ENCODE peak calls at places on chromosomes 13 and 19, in eight cellular contexts. One of them, this sample, is unnamed.

GRCh38 chr13:43113603-43114002 is 90.2 kb downstream of the DNAJC15 start:
- DNase-seq in heart right ventricle: no peak
- DNase-seq in CD8-positive, alpha-beta T cell: no peak
- DNase-seq in AG04450: peak; percentile 26
- DNase-seq in ovary: no peak
- DNase-seq in suprapubic skin: no peak
- DNase-seq in cardiac fibroblast: no peak
- DNase-seq in fibroblast of pulmonary artery: no peak
- DNase-seq in this sample: no peak

GRCh38 chr13:43405457-43405856 is 381.3 kb downstream of the ENOX1 start:
- DNase-seq in heart right ventricle: no peak
- DNase-seq in CD8-positive, alpha-beta T cell: no peak
- DNase-seq in AG04450: peak; percentile 8
- DNase-seq in ovary: no peak
- DNase-seq in suprapubic skin: no peak
- DNase-seq in cardiac fibroblast: peak; percentile 34
- DNase-seq in fibroblast of pulmonary artery: peak; percentile 67
- DNase-seq in this sample: no peak

GRCh38 chr13:44573071-44573470 is 3.1 kb downstream of the TSC22D1 start:
- DNase-seq in heart right ventricle: no peak
- DNase-seq in CD8-positive, alpha-beta T cell: no peak
- DNase-seq in AG04450: no peak
- DNase-seq in ovary: no peak
- DNase-seq in suprapubic skin: no peak
- DNase-seq in cardiac fibroblast: no peak
- DNase-seq in fibroblast of pulmonary artery: no peak
- DNase-seq in this sample: no peak

GRCh38 chr19:6743071-6743470 is 3.6 kb downstream of the TRIP10 start:
- DNase-seq in heart right ventricle: no peak
- DNase-seq in CD8-positive, alpha-beta T cell: no peak
- DNase-seq in AG04450: no peak
- DNase-seq in ovary: no peak
- DNase-seq in suprapubic skin: no peak
- DNase-seq in cardiac fibroblast: no peak
- DNase-seq in fibroblast of pulmonary artery: no peak
- DNase-seq in this sample: no peak

GRCh38 chr13:107846642-107847041 is 368.7 kb downstream of the LIG4 start:
- DNase-seq in heart right ventricle: no peak
- DNase-seq in CD8-positive, alpha-beta T cell: no peak
- DNase-seq in AG04450: no peak
- DNase-seq in ovary: no peak
- DNase-seq in suprapubic skin: no peak
- DNase-seq in cardiac fibroblast: no peak
- DNase-seq in fibroblast of pulmonary artery: no peak
- DNase-seq in this sample: no peak

GRCh38 chr19:6073858-6074708 is 36.2 kb downstream of the RFX2 start:
- DNase-seq in heart right ventricle: no peak
- DNase-seq in CD8-positive, alpha-beta T cell: no peak
- DNase-seq in AG04450: no peak
- DNase-seq in ovary: peak; percentile 18
- DNase-seq in suprapubic skin: peak; percentile 63
- DNase-seq in cardiac fibroblast: no peak
- DNase-seq in fibroblast of pulmonary artery: no peak
- DNase-seq in this sample: no peak

GRCh38 chr19:29524201-29524911 is 1.4 kb upstream of the VSTM2B start:
- DNase-seq in heart right ventricle: no peak
- DNase-seq in CD8-positive, alpha-beta T cell: no peak
- DNase-seq in AG04450: no peak
- DNase-seq in ovary: no peak
- DNase-seq in suprapubic skin: no peak
- DNase-seq in cardiac fibroblast: no peak
- DNase-seq in fibroblast of pulmonary artery: no peak
- DNase-seq in this sample: no peak

GRCh38 chr19:35533822-35534521 is 716 bp downstream of the GAPDHS start:
- DNase-seq in heart right ventricle: peak; percentile 35
- DNase-seq in CD8-positive, alpha-beta T cell: no peak
- DNase-seq in AG04450: no peak
- DNase-seq in ovary: no peak
- DNase-seq in suprapubic skin: no peak
- DNase-seq in cardiac fibroblast: peak; percentile 65
- DNase-seq in fibroblast of pulmonary artery: peak; percentile 25
- DNase-seq in this sample: no peak

GRCh38 chr13:113840541-113841354 is 23.1 kb downstream of the GAS6 start:
- DNase-seq in heart right ventricle: no peak
- DNase-seq in CD8-positive, alpha-beta T cell: no peak
- DNase-seq in AG04450: no peak
- DNase-seq in ovary: peak; percentile 16
- DNase-seq in suprapubic skin: no peak
- DNase-seq in cardiac fibroblast: no peak
- DNase-seq in fibroblast of pulmonary artery: no peak
- DNase-seq in this sample: no peak

GRCh38 chr13:114113961-114114360 is 18.5 kb downstream of the RASA3 start:
- DNase-seq in heart right ventricle: no peak
- DNase-seq in CD8-positive, alpha-beta T cell: no peak
- DNase-seq in AG04450: no peak
- DNase-seq in ovary: peak; percentile 8
- DNase-seq in suprapubic skin: peak; percentile 28
- DNase-seq in cardiac fibroblast: no peak
- DNase-seq in fibroblast of pulmonary artery: no peak
- DNase-seq in this sample: no peak

GRCh38 chr19:20038358-20039202 is 725 bp downstream of the ZNF682 start:
- DNase-seq in heart right ventricle: no peak
- DNase-seq in CD8-positive, alpha-beta T cell: no peak
- DNase-seq in AG04450: no peak
- DNase-seq in ovary: no peak
- DNase-seq in suprapubic skin: no peak
- DNase-seq in cardiac fibroblast: peak; percentile 3
- DNase-seq in fibroblast of pulmonary artery: no peak
- DNase-seq in this sample: no peak

GRCh38 chr13:80921556-80921955 is 580.6 kb upstream of the SPRY2 start:
- DNase-seq in heart right ventricle: no peak
- DNase-seq in CD8-positive, alpha-beta T cell: no peak
- DNase-seq in AG04450: no peak
- DNase-seq in ovary: no peak
- DNase-seq in suprapubic skin: no peak
- DNase-seq in cardiac fibroblast: peak; percentile 54
- DNase-seq in fibroblast of pulmonary artery: peak; percentile 68
- DNase-seq in this sample: no peak

GRCh38 chr19:2775556-2776430 is 7.3 kb downstream of the SGTA start:
- DNase-seq in heart right ventricle: peak; percentile 54
- DNase-seq in CD8-positive, alpha-beta T cell: peak; percentile 33
- DNase-seq in AG04450: no peak
- DNase-seq in ovary: peak; percentile 48
- DNase-seq in suprapubic skin: no peak
- DNase-seq in cardiac fibroblast: peak; percentile 39
- DNase-seq in fibroblast of pulmonary artery: peak; percentile 19
- DNase-seq in this sample: peak; percentile 36

GRCh38 chr19:17240062-17240854 is 5.5 kb downstream of the NR2F6 start:
- DNase-seq in heart right ventricle: no peak
- DNase-seq in CD8-positive, alpha-beta T cell: no peak
- DNase-seq in AG04450: no peak
- DNase-seq in ovary: no peak
- DNase-seq in suprapubic skin: no peak
- DNase-seq in cardiac fibroblast: no peak
- DNase-seq in fibroblast of pulmonary artery: no peak
- DNase-seq in this sample: no peak

GRCh38 chr13:23901365-23901764 is 4.1 kb upstream of the C1QTNF9B start:
- DNase-seq in heart right ventricle: no peak
- DNase-seq in CD8-positive, alpha-beta T cell: no peak
- DNase-seq in AG04450: no peak
- DNase-seq in ovary: no peak
- DNase-seq in suprapubic skin: no peak
- DNase-seq in cardiac fibroblast: no peak
- DNase-seq in fibroblast of pulmonary artery: no peak
- DNase-seq in this sample: no peak

GRCh38 chr13:26653310-26653709 is 95.8 kb downstream of the WASF3 start:
- DNase-seq in heart right ventricle: no peak
- DNase-seq in CD8-positive, alpha-beta T cell: no peak
- DNase-seq in AG04450: no peak
- DNase-seq in ovary: no peak
- DNase-seq in suprapubic skin: no peak
- DNase-seq in cardiac fibroblast: no peak
- DNase-seq in fibroblast of pulmonary artery: peak; percentile 22
- DNase-seq in this sample: peak; percentile 23

GRCh38 chr13:108895220-108895704 is 265.9 kb downstream of the MYO16 start:
- DNase-seq in heart right ventricle: no peak
- DNase-seq in CD8-positive, alpha-beta T cell: no peak
- DNase-seq in AG04450: no peak
- DNase-seq in ovary: no peak
- DNase-seq in suprapubic skin: no peak
- DNase-seq in cardiac fibroblast: peak; percentile 52
- DNase-seq in fibroblast of pulmonary artery: peak; percentile 52
- DNase-seq in this sample: no peak

GRCh38 chr19:34373601-34374288 is 8.7 kb downstream of the GPI start:
- DNase-seq in heart right ventricle: no peak
- DNase-seq in CD8-positive, alpha-beta T cell: no peak
- DNase-seq in AG04450: no peak
- DNase-seq in ovary: no peak
- DNase-seq in suprapubic skin: no peak
- DNase-seq in cardiac fibroblast: no peak
- DNase-seq in fibroblast of pulmonary artery: no peak
- DNase-seq in this sample: no peak

GRCh38 chr19:58037927-58038687 is 4.3 kb downstream of the ZSCAN1 start:
- DNase-seq in heart right ventricle: peak; percentile 42
- DNase-seq in CD8-positive, alpha-beta T cell: no peak
- DNase-seq in AG04450: no peak
- DNase-seq in ovary: no peak
- DNase-seq in suprapubic skin: no peak
- DNase-seq in cardiac fibroblast: no peak
- DNase-seq in fibroblast of pulmonary artery: no peak
- DNase-seq in this sample: no peak

GRCh38 chr13:49400755-49401659 is 42.9 kb downstream of the CAB39L start:
- DNase-seq in heart right ventricle: no peak
- DNase-seq in CD8-positive, alpha-beta T cell: no peak
- DNase-seq in AG04450: peak; percentile 41
- DNase-seq in ovary: peak; percentile 48
- DNase-seq in suprapubic skin: no peak
- DNase-seq in cardiac fibroblast: peak; percentile 75
- DNase-seq in fibroblast of pulmonary artery: peak; percentile 70
- DNase-seq in this sample: no peak

GRCh38 chr13:43546260-43546659 is 240.5 kb downstream of the ENOX1 start:
- DNase-seq in heart right ventricle: peak; percentile 65
- DNase-seq in CD8-positive, alpha-beta T cell: no peak
- DNase-seq in AG04450: no peak
- DNase-seq in ovary: no peak
- DNase-seq in suprapubic skin: no peak
- DNase-seq in cardiac fibroblast: peak; percentile 66
- DNase-seq in fibroblast of pulmonary artery: peak; percentile 29
- DNase-seq in this sample: no peak

GRCh38 chr19:33430674-33431277 is 57.3 kb downstream of the CEBPG start:
- DNase-seq in heart right ventricle: peak; percentile 70
- DNase-seq in CD8-positive, alpha-beta T cell: peak; percentile 20
- DNase-seq in AG04450: peak; percentile 34
- DNase-seq in ovary: peak; percentile 43
- DNase-seq in suprapubic skin: no peak
- DNase-seq in cardiac fibroblast: peak; percentile 70
- DNase-seq in fibroblast of pulmonary artery: peak; percentile 75
- DNase-seq in this sample: no peak

GRCh38 chr13:39685652-39686051 is 30.2 kb downstream of the COG6 start:
- DNase-seq in heart right ventricle: no peak
- DNase-seq in CD8-positive, alpha-beta T cell: no peak
- DNase-seq in AG04450: no peak
- DNase-seq in ovary: no peak
- DNase-seq in suprapubic skin: no peak
- DNase-seq in cardiac fibroblast: no peak
- DNase-seq in fibroblast of pulmonary artery: no peak
- DNase-seq in this sample: no peak

GRCh38 chr13:102703721-102704035 is 8.8 kb upstream of the METTL21C start:
- DNase-seq in heart right ventricle: no peak
- DNase-seq in CD8-positive, alpha-beta T cell: no peak
- DNase-seq in AG04450: no peak
- DNase-seq in ovary: no peak
- DNase-seq in suprapubic skin: no peak
- DNase-seq in cardiac fibroblast: no peak
- DNase-seq in fibroblast of pulmonary artery: no peak
- DNase-seq in this sample: no peak
- H3K4me3 ChIP-seq in heart right ventricle: no peak overlapping the region
- H3K4me3 ChIP-seq in CD8-positive, alpha-beta T cell: no peak overlapping the region
- H3K4me3 ChIP-seq in AG04450: no peak overlapping the region
- H3K4me3 ChIP-seq in ovary: no peak overlapping the region
- H3K4me3 ChIP-seq in suprapubic skin: no peak overlapping the region
- H3K4me3 ChIP-seq in cardiac fibroblast: no peak overlapping the region
- H3K4me3 ChIP-seq in fibroblast of pulmonary artery: no peak overlapping the region
- H3K4me3 ChIP-seq in this sample: no peak overlapping the region

DNA sequence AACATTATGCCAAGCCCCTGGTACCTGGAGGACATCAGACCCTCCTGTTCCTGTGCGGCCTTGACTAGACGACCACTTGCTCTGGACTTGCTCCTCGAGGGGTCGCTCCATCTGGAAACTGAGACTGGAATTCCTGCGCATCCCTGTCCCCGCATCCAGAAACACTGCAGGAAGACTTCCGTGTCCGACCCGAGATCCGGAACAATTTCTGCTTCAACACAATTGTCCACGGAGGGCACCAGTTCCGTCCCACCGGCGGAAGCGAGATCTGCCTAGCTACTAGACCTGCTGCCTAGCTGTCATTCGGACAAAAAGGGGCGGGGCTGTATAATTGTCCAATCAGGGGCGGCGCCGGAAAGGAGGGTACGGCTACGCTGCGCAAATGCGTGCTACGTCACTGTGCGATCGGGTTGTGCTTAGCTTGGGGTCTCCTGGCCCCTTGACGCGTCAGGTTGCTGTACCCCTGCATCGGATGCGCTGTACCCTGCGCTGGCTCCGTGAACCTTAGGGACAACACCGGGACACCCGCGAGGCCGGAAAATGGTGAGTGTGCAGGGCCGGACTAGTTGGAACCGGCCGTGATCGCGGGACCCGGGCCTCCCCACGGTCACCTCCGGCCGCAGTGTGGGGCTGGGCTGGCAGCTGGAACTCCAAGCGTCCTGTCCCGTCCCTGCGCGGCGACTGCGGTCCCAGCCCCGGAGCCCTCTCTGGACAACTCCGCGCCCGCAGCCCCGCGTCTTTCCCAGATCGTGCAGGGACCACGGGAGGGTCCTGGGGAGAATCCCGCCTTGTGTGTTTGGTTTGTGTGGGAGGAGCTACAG is at the start of the genes ZNF490 and ZNF791:
- DNase-seq in heart right ventricle: peak; percentile 95
- DNase-seq in CD8-positive, alpha-beta T cell: peak; percentile 93
- DNase-seq in AG04450: peak; percentile 93
- DNase-seq in ovary: peak; percentile 99
- DNase-seq in suprapubic skin: peak; percentile 100
- DNase-seq in cardiac fibroblast: peak; percentile 98
- DNase-seq in fibroblast of pulmonary artery: peak; percentile 98
- DNase-seq in this sample: peak; percentile 83
- TF ChIP-seq CTCF in heart right ventricle: no peak
- TF ChIP-seq CTCF in CD8-positive, alpha-beta T cell: no peak
- TF ChIP-seq CTCF in AG04450: peak; percentile 8
- TF ChIP-seq CTCF in ovary: no peak
- TF ChIP-seq CTCF in suprapubic skin: no peak
- TF ChIP-seq CTCF in cardiac fibroblast: no peak
- TF ChIP-seq CTCF in fibroblast of pulmonary artery: no peak
- TF ChIP-seq CTCF in this sample: peak; percentile 3

GRCh38 chr19:50550594-50550966 is 17.7 kb downstream of the LRRC4B start:
- DNase-seq in heart right ventricle: no peak
- DNase-seq in CD8-positive, alpha-beta T cell: no peak
- DNase-seq in AG04450: no peak
- DNase-seq in ovary: no peak
- DNase-seq in suprapubic skin: no peak
- DNase-seq in cardiac fibroblast: no peak
- DNase-seq in fibroblast of pulmonary artery: no peak
- DNase-seq in this sample: no peak
- H3K4me3 ChIP-seq in heart right ventricle: no peak overlapping the region
- H3K4me3 ChIP-seq in CD8-positive, alpha-beta T cell: no peak overlapping the region
- H3K4me3 ChIP-seq in AG04450: no peak overlapping the region
- H3K4me3 ChIP-seq in ovary: no peak overlapping the region
- H3K4me3 ChIP-seq in suprapubic skin: peak overlapping the region; percentile 10
- H3K4me3 ChIP-seq in cardiac fibroblast: no peak overlapping the region
- H3K4me3 ChIP-seq in fibroblast of pulmonary artery: no peak overlapping the region
- H3K4me3 ChIP-seq in this sample: no peak overlapping the region

GRCh38 chr19:13902993-13903555 is 2.8 kb downstream of the BRME1 start:
- DNase-seq in heart right ventricle: no peak
- DNase-seq in CD8-positive, alpha-beta T cell: no peak
- DNase-seq in AG04450: no peak
- DNase-seq in ovary: no peak
- DNase-seq in suprapubic skin: no peak
- DNase-seq in cardiac fibroblast: no peak
- DNase-seq in fibroblast of pulmonary artery: peak; percentile 20
- DNase-seq in this sample: no peak
- TF ChIP-seq CTCF in heart right ventricle: peak; percentile 42
- TF ChIP-seq CTCF in CD8-positive, alpha-beta T cell: peak; percentile 10
- TF ChIP-seq CTCF in AG04450: peak; percentile 26
- TF ChIP-seq CTCF in ovary: no peak
- TF ChIP-seq CTCF in suprapubic skin: no peak
- TF ChIP-seq CTCF in cardiac fibroblast: peak; percentile 33
- TF ChIP-seq CTCF in fibroblast of pulmonary artery: peak; percentile 38
- TF ChIP-seq CTCF in this sample: peak; percentile 56

This sample was measured in epithelial cell of proximal tubule.